ENCODE peak calls at places on chromosomes 3 and 15, in four cellular contexts. H, T, O and C are unnamed samples.

GRCh38 chr3:190902292-190902691 is 39.8 kb upstream of the GMNC start:
- DNase-seq in H (no peak), T (no peak), O (no peak), C (no peak)

GRCh38 chr3:188000361-188000861 is 153.5 kb upstream of the LPP start:
- DNase-seq in H (no peak), T (peak), O (peak), C (no peak)

GRCh38 chr15:77096541-77096940 is 25.6 kb upstream of the TSPAN3 start:
- DNase-seq in H (no peak), T (no peak), O (no peak), C (no peak)

GRCh38 chr3:134317106-134317947 is 56.9 kb downstream of the AMOTL2 start:
- DNase-seq in H (no peak), T (no peak), O (no peak), C (no peak)

GRCh38 chr3:169809230-169809795 is 3.4 kb upstream of the LRRIQ4 start:
- DNase-seq in H (no peak), T (no peak), O (no peak), C (no peak)

GRCh38 chr3:17302170-17302569 is 417.4 kb downstream of the PLCL2 start:
- DNase-seq in H (no peak), T (no peak), O (no peak), C (no peak)

GRCh38 chr3:154304116-154304786 is 20.0 kb downstream of the DHX36 start:
- DNase-seq in H (peak), T (no peak), O (no peak), C (no peak)

GRCh38 chr3:123084192-123084591 is 17.4 kb downstream of the PDIA5 start:
- DNase-seq in H (no peak), T (no peak), O (no peak), C (peak)

GRCh38 chr15:51024735-51025453 is 69.8 kb downstream of the TNFAIP8L3 start:
- DNase-seq in H (no peak), T (no peak), O (no peak), C (no peak)

GRCh38 chr3:72212396-72212795 is 427.4 kb upstream of the PROK2 start:
- DNase-seq in H (no peak), T (no peak), O (no peak), C (no peak)

GRCh38 chr3:242986-243706 is 46.6 kb downstream of the CHL1 start:
- DNase-seq in H (peak), T (no peak), O (peak), C (no peak)

GRCh38 chr3:57787867-57788623 is 31.9 kb downstream of the SLMAP start:
- DNase-seq in H (peak), T (no peak), O (no peak), C (no peak)

GRCh38 chr15:23439513-23439912 is 7.5 kb downstream of the GOLGA6L2 start:
- DNase-seq in H (no peak), T (no peak), O (no peak), C (no peak)

GRCh38 chr15:28106294-28107110 is 7.4 kb upstream of the OCA2 start:
- DNase-seq in H (no peak), T (no peak), O (no peak), C (no peak)

GRCh38 chr3:119790369-119790768 is 8.5 kb downstream of the NR1I2 start:
- DNase-seq in H (no peak), T (no peak), O (no peak), C (no peak)

GRCh38 chr15:63909819-63910437 is 76.2 kb upstream of the HERC1 start:
- DNase-seq in H (peak), T (no peak), O (no peak), C (no peak)

GRCh38 chr3:183592820-183593219 is 37.3 kb upstream of the KLHL6 start:
- DNase-seq in H (no peak), T (no peak), O (no peak), C (no peak)